ENCODE peak calls at places on chromosome 16, in nine cellular contexts. One of them, this sample, is unnamed.

GRCh38 chr16:54173489-54173888 is 113.1 kb downstream of the IRX3 start:
- DNase-seq in AG10803: no peak
- DNase-seq in endothelial cell: no peak
- DNase-seq in RWPE1: no peak
- DNase-seq in stomach: no peak
- DNase-seq in neural crest cell: no peak
- DNase-seq in osteocyte: no peak
- DNase-seq in WTC11: no peak
- DNase-seq in CD8-positive, alpha-beta T cell: no peak
- DNase-seq in this sample: no peak

GRCh38 chr16:54277845-54278703 is 8.5 kb downstream of the IRX3 start:
- DNase-seq in AG10803: no peak
- DNase-seq in endothelial cell: peak
- DNase-seq in RWPE1: no peak
- DNase-seq in stomach: peak
- DNase-seq in neural crest cell: peak
- DNase-seq in osteocyte: no peak
- DNase-seq in WTC11: no peak
- DNase-seq in CD8-positive, alpha-beta T cell: no peak
- DNase-seq in this sample: no peak

GRCh38 chr16:15952265-15952711 is 2.9 kb downstream of the ABCC1 start:
- DNase-seq in AG10803: no peak
- DNase-seq in endothelial cell: no peak
- DNase-seq in RWPE1: no peak
- DNase-seq in stomach: no peak
- DNase-seq in neural crest cell: no peak
- DNase-seq in osteocyte: no peak
- DNase-seq in WTC11: no peak
- DNase-seq in CD8-positive, alpha-beta T cell: no peak
- DNase-seq in this sample: no peak

GRCh38 chr16:11129378-11129781 is 126.6 kb downstream of the SOCS1 start:
- DNase-seq in AG10803: peak
- DNase-seq in endothelial cell: no peak
- DNase-seq in RWPE1: no peak
- DNase-seq in stomach: no peak
- DNase-seq in neural crest cell: no peak
- DNase-seq in osteocyte: no peak
- DNase-seq in WTC11: no peak
- DNase-seq in CD8-positive, alpha-beta T cell: no peak
- DNase-seq in this sample: no peak

GRCh38 chr16:1293921-1294656 is 15.3 kb upstream of the UBE2I start:
- DNase-seq in AG10803: no peak
- DNase-seq in endothelial cell: no peak
- DNase-seq in RWPE1: no peak
- DNase-seq in stomach: no peak
- DNase-seq in neural crest cell: no peak
- DNase-seq in osteocyte: no peak
- DNase-seq in WTC11: no peak
- DNase-seq in CD8-positive, alpha-beta T cell: no peak
- DNase-seq in this sample: no peak

GRCh38 chr16:88366032-88366703 is 16.6 kb upstream of the ZNF469 start:
- DNase-seq in AG10803: no peak
- DNase-seq in endothelial cell: no peak
- DNase-seq in RWPE1: no peak
- DNase-seq in stomach: no peak
- DNase-seq in neural crest cell: no peak
- DNase-seq in osteocyte: no peak
- DNase-seq in WTC11: no peak
- DNase-seq in CD8-positive, alpha-beta T cell: no peak
- DNase-seq in this sample: no peak

GRCh38 chr16:73878616-73879015 is 418.0 kb upstream of the PSMD7 start:
- DNase-seq in AG10803: peak
- DNase-seq in endothelial cell: no peak
- DNase-seq in RWPE1: peak
- DNase-seq in stomach: no peak
- DNase-seq in neural crest cell: no peak
- DNase-seq in osteocyte: no peak
- DNase-seq in WTC11: no peak
- DNase-seq in CD8-positive, alpha-beta T cell: no peak
- DNase-seq in this sample: no peak

GRCh38 chr16:71807905-71808592 is 585 bp downstream of the AP1G1 start:
- DNase-seq in AG10803: peak
- DNase-seq in endothelial cell: peak
- DNase-seq in RWPE1: peak
- DNase-seq in stomach: no peak
- DNase-seq in neural crest cell: no peak
- DNase-seq in osteocyte: peak
- DNase-seq in WTC11: no peak
- DNase-seq in CD8-positive, alpha-beta T cell: no peak
- DNase-seq in this sample: no peak

GRCh38 chr16:10421596-10421995 is 35.7 kb downstream of the ATF7IP2 start:
- DNase-seq in AG10803: no peak
- DNase-seq in endothelial cell: no peak
- DNase-seq in RWPE1: no peak
- DNase-seq in stomach: no peak
- DNase-seq in neural crest cell: no peak
- DNase-seq in osteocyte: no peak
- DNase-seq in WTC11: no peak
- DNase-seq in CD8-positive, alpha-beta T cell: no peak
- DNase-seq in this sample: no peak

GRCh38 chr16:79351927-79352326 is 248.6 kb downstream of the MAF start:
- DNase-seq in AG10803: no peak
- DNase-seq in endothelial cell: no peak
- DNase-seq in RWPE1: no peak
- DNase-seq in stomach: no peak
- DNase-seq in neural crest cell: no peak
- DNase-seq in osteocyte: no peak
- DNase-seq in WTC11: no peak
- DNase-seq in CD8-positive, alpha-beta T cell: no peak
- DNase-seq in this sample: no peak

GRCh38 chr16:56870271-56870888 is 5.4 kb downstream of the SLC12A3 start:
- DNase-seq in AG10803: no peak
- DNase-seq in endothelial cell: no peak
- DNase-seq in RWPE1: no peak
- DNase-seq in stomach: no peak
- DNase-seq in neural crest cell: no peak
- DNase-seq in osteocyte: no peak
- DNase-seq in WTC11: no peak
- DNase-seq in CD8-positive, alpha-beta T cell: no peak
- DNase-seq in this sample: no peak

GRCh38 chr16:56866955-56867830 is 2.2 kb downstream of the SLC12A3 start:
- DNase-seq in AG10803: peak
- DNase-seq in endothelial cell: peak
- DNase-seq in RWPE1: peak
- DNase-seq in stomach: peak
- DNase-seq in neural crest cell: peak
- DNase-seq in osteocyte: no peak
- DNase-seq in WTC11: no peak
- DNase-seq in CD8-positive, alpha-beta T cell: peak
- DNase-seq in this sample: no peak

GRCh38 chr16:56871172-56871593 is 6.2 kb downstream of the SLC12A3 start:
- DNase-seq in AG10803: peak
- DNase-seq in endothelial cell: no peak
- DNase-seq in RWPE1: peak
- DNase-seq in stomach: peak
- DNase-seq in neural crest cell: no peak
- DNase-seq in osteocyte: no peak
- DNase-seq in WTC11: no peak
- DNase-seq in CD8-positive, alpha-beta T cell: no peak
- DNase-seq in this sample: no peak

GRCh38 chr16:56868175-56868574 is 3.2 kb downstream of the SLC12A3 start:
- DNase-seq in AG10803: no peak
- DNase-seq in endothelial cell: no peak
- DNase-seq in RWPE1: no peak
- DNase-seq in stomach: no peak
- DNase-seq in neural crest cell: no peak
- DNase-seq in osteocyte: no peak
- DNase-seq in WTC11: no peak
- DNase-seq in CD8-positive, alpha-beta T cell: no peak
- DNase-seq in this sample: no peak

DNA sequence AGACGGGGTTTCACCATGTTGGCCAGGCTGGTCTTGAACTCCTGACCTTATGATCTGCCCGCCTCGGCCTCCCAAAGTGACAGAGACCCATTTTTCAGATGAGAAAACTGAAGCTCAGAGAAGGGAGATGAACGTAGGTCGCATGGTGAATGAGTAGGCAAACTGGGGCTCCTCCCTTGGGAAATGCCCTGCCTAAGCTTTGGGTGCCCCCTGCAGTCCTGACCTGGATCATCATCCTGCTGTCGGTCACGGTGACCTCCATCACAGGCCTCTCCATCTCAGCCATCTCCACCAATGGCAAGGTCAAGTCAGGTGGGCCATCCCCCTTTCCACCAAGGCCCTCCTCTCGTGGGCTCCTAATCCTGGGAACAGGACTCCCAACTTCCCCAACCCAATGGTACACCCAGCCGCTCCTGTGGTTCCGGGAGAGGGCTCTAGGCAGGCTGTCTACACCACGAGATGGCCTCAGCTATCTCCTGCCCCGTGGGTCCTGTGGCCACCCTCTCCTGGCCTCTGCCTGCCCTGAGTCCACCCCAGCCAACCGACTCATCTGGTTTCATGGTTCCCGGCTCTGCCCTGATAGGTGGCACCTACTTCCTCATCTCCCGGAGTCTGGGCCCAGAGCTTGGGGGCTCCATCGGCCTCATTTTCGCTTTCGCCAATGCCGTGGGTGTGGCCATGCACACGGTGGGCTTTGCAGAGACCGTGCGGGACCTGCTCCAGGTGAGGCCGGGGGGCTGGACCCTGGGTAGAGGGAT is 4.7 kb downstream of the SLC12A3 start:
- DNase-seq in AG10803: no peak
- DNase-seq in endothelial cell: peak
- DNase-seq in RWPE1: no peak
- DNase-seq in stomach: no peak
- DNase-seq in neural crest cell: no peak
- DNase-seq in osteocyte: no peak
- DNase-seq in WTC11: peak
- DNase-seq in CD8-positive, alpha-beta T cell: no peak
- DNase-seq in this sample: peak
- TF ChIP-seq CTCF in AG10803: peak
- TF ChIP-seq CTCF in endothelial cell: peak
- TF ChIP-seq CTCF in RWPE1: no peak
- TF ChIP-seq CTCF in stomach: no peak
- TF ChIP-seq CTCF in neural crest cell: no peak
- TF ChIP-seq CTCF in osteocyte: no peak
- TF ChIP-seq CTCF in WTC11: no peak
- TF ChIP-seq CTCF in CD8-positive, alpha-beta T cell: no peak
- TF ChIP-seq CTCF in this sample: peak

GRCh38 chr16:9212621-9213020 is 121.2 kb downstream of the HAPSTR1 start:
- DNase-seq in AG10803: no peak
- DNase-seq in endothelial cell: no peak
- DNase-seq in RWPE1: no peak
- DNase-seq in stomach: no peak
- DNase-seq in neural crest cell: no peak
- DNase-seq in osteocyte: no peak
- DNase-seq in WTC11: no peak
- DNase-seq in CD8-positive, alpha-beta T cell: no peak
- DNase-seq in this sample: no peak
- TF ChIP-seq CTCF in AG10803: no peak
- TF ChIP-seq CTCF in endothelial cell: no peak
- TF ChIP-seq CTCF in RWPE1: no peak
- TF ChIP-seq CTCF in stomach: no peak
- TF ChIP-seq CTCF in neural crest cell: no peak
- TF ChIP-seq CTCF in osteocyte: no peak
- TF ChIP-seq CTCF in WTC11: no peak
- TF ChIP-seq CTCF in CD8-positive, alpha-beta T cell: no peak
- TF ChIP-seq CTCF in this sample: no peak

DNA sequence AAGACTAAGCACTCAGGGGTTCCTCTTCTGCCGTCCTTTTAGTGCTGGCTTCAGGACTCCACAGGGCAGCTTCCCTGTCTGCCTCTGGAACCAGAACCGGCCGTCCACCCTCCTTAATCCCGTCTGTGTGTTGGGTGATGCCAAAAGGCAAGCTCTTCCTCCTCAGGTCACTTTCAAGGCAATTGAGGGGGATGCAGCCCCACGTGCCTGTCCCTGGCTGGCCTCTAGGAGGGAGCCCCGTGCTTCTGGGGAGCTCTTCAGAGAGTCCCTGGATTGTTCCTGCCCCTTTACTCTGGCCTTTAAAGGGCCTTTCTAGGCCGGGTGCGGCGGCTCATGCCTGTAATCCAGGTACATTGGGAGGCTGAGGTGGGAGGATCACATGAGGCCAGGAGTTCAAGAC is 77.1 kb downstream of the CRISPLD2 start:
- DNase-seq in AG10803: no peak
- DNase-seq in endothelial cell: no peak
- DNase-seq in RWPE1: no peak
- DNase-seq in stomach: no peak
- DNase-seq in neural crest cell: no peak
- DNase-seq in osteocyte: no peak
- DNase-seq in WTC11: peak
- DNase-seq in CD8-positive, alpha-beta T cell: no peak
- DNase-seq in this sample: no peak
- TF ChIP-seq CTCF in AG10803: no peak
- TF ChIP-seq CTCF in endothelial cell: no peak
- TF ChIP-seq CTCF in RWPE1: no peak
- TF ChIP-seq CTCF in stomach: no peak
- TF ChIP-seq CTCF in neural crest cell: no peak
- TF ChIP-seq CTCF in osteocyte: no peak
- TF ChIP-seq CTCF in WTC11: no peak
- TF ChIP-seq CTCF in CD8-positive, alpha-beta T cell: no peak
- TF ChIP-seq CTCF in this sample: peak

GRCh38 chr16:63841271-63841670 is 1280.6 kb downstream of the CDH11 start:
- DNase-seq in AG10803: no peak
- DNase-seq in endothelial cell: no peak
- DNase-seq in RWPE1: no peak
- DNase-seq in stomach: no peak
- DNase-seq in neural crest cell: no peak
- DNase-seq in osteocyte: no peak
- DNase-seq in WTC11: no peak
- DNase-seq in CD8-positive, alpha-beta T cell: no peak
- DNase-seq in this sample: no peak
- TF ChIP-seq CTCF in AG10803: no peak
- TF ChIP-seq CTCF in endothelial cell: no peak
- TF ChIP-seq CTCF in RWPE1: no peak
- TF ChIP-seq CTCF in stomach: no peak
- TF ChIP-seq CTCF in neural crest cell: no peak
- TF ChIP-seq CTCF in osteocyte: no peak
- TF ChIP-seq CTCF in WTC11: no peak
- TF ChIP-seq CTCF in CD8-positive, alpha-beta T cell: no peak
- TF ChIP-seq CTCF in this sample: no peak